ENCODE peak calls at places on chromosomes 5 and 9, in six cellular contexts. T is CD8-positive, alpha-beta T cell; A is HL-60; O is adrenal gland; C is A549; E is OCI-LY7. G is an unnamed sample.

GRCh38 chr5:63963080-63963735 is 963 bp upstream of the HTR1A start:
- DNase-seq in A (peak), E (peak), O (peak), C (peak), T (no peak), G (peak)

GRCh38 chr5:89556215-89557009 is 673.4 kb upstream of the MEF2C start:
- DNase-seq in T (no peak), E (no peak), A (no peak), O (peak), C (peak), G (no peak)

GRCh38 chr5:107875834-107876233 is 205.1 kb upstream of the EFNA5 start:
- DNase-seq in E (no peak), A (no peak), T (no peak), C (no peak), O (no peak), G (no peak)

GRCh38 chr5:75656311-75657003 is 45.2 kb downstream of the ANKDD1B start:
- DNase-seq in E (no peak), C (no peak), A (no peak), T (no peak), O (peak), G (no peak)

GRCh38 chr5:72452515-72453259 is 54.5 kb downstream of the ZNF366 start:
- DNase-seq in O (peak), A (no peak), T (no peak), C (peak), E (no peak), G (no peak)

GRCh38 chr5:170541146-170541769 is 37.4 kb downstream of the KCNIP1 start:
- DNase-seq in C (no peak), T (no peak), A (no peak), E (no peak), O (no peak), G (no peak)

GRCh38 chr9:132946624-132947295 is 2.3 kb upstream of the TSC1 start:
- DNase-seq in E (no peak), C (no peak), T (no peak), A (no peak), O (peak), G (no peak)

GRCh38 chr9:107260437-107261081 is 22.5 kb upstream of the RAD23B start:
- DNase-seq in T (no peak), E (peak), C (no peak), A (peak), O (no peak), G (no peak)

GRCh38 chr5:129217179-129217578 is 122.6 kb downstream of the ISOC1 start:
- DNase-seq in T (no peak), O (no peak), A (no peak), E (no peak), C (no peak), G (no peak)

GRCh38 chr9:26296910-26297309 is 595.7 kb downstream of the CAAP1 start:
- DNase-seq in O (no peak), A (no peak), C (no peak), E (no peak), T (no peak), G (no peak)

GRCh38 chr5:1235379-1235778 is 10.2 kb downstream of the SLC6A18 start:
- DNase-seq in O (no peak), A (no peak), E (no peak), C (no peak), T (no peak), G (no peak)

GRCh38 chr5:80864706-80865435 is 95.3 kb upstream of the RASGRF2 start:
- DNase-seq in C (no peak), E (no peak), O (no peak), A (no peak), T (no peak), G (no peak)

GRCh38 chr5:135075621-135076585 is 41.9 kb upstream of the PITX1 start:
- DNase-seq in C (no peak), A (no peak), T (no peak), O (no peak), E (no peak), G (no peak)

GRCh38 chr9:108622467-108622866 is 233.3 kb downstream of the ACTL7B start:
- DNase-seq in A (peak), E (no peak), C (no peak), T (no peak), O (no peak), G (no peak)

GRCh38 chr5:83294246-83294645 is 177.3 kb upstream of the VCAN start:
- DNase-seq in O (no peak), T (no peak), E (no peak), C (no peak), A (no peak), G (no peak)

GRCh38 chr5:120442694-120443093 is 21.4 kb upstream of the PRR16 start:
- DNase-seq in C (no peak), A (no peak), T (no peak), O (no peak), E (no peak), G (no peak)

GRCh38 chr5:133389066-133389590 is 223.2 kb downstream of the FSTL4 start:
- DNase-seq in O (no peak), E (no peak), A (no peak), C (no peak), T (no peak), G (no peak)

GRCh38 chr9:100428871-100429654 is 2.1 kb downstream of the MSANTD3 start:
- DNase-seq in E (no peak), O (peak), T (no peak), A (no peak), C (peak), G (no peak)

GRCh38 chr5:14039576-14039975 is 95.1 kb upstream of the DNAH5 start:
- DNase-seq in O (no peak), T (no peak), C (peak), E (no peak), A (no peak), G (no peak)

GRCh38 chr9:36194326-36195000 is 3.7 kb downstream of the CLTA start:
- DNase-seq in O (no peak), A (no peak), C (no peak), E (no peak), T (no peak), G (no peak)

GRCh38 chr9:36191696-36192095 is 975 bp downstream of the CLTA start:
- DNase-seq in O (no peak), T (no peak), A (no peak), E (no peak), C (no peak), G (no peak)

GRCh38 chr9:36192196-36192595 is 1.5 kb downstream of the CLTA start:
- DNase-seq in O (no peak), C (no peak), E (peak), A (no peak), T (no peak), G (no peak)

GRCh38 chr9:36191290-36191645 is 547 bp downstream of the CLTA start:
- DNase-seq in T (peak), O (peak), C (no peak), A (peak), E (peak), G (no peak)

GRCh38 chr9:36193049-36193448 is 2.3 kb downstream of the CLTA start:
- DNase-seq in T (no peak), O (no peak), A (no peak), C (no peak), E (no peak), G (no peak)
- TF ChIP-seq CTCF in T (no peak), O (no peak), A (no peak), C (no peak), E (no peak), G (no peak)

GRCh38 chr5:137220523-137220927 is 278.6 kb downstream of the SPOCK1 start:
- DNase-seq in E (peak), O (peak), T (no peak), C (peak), A (peak), G (no peak)
- TF ChIP-seq CTCF in E (peak), O (peak), T (no peak), C (peak), A (peak), G (peak)

DNA sequence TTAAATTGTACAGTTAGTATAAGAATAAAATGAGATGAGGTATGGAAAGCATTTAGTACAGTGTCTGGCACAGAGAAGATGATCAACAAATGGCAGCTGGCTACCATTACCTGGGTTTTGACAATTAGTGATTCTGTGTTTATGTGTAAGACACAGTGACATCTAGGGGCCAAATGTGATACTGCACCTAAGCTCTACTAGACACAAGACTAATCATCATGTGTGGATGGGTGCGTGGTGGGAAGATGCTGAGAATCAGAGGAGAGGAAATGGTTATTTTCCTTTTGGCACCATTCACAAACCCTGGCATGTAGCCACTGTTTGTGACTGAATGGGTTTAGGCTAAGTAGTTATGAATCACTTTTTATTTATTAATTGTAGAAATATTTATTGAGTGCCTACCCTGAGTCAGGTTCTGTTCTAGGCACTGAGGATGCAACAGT is 109.8 kb upstream of the TBC1D2 start:
- DNase-seq in O (no peak), C (no peak), T (no peak), A (peak), E (peak), G (no peak)
- TF ChIP-seq CTCF in O (peak), C (no peak), T (no peak), A (peak), E (peak), G (peak)

GRCh38 chr9:23573800-23574199 is 252.2 kb downstream of the ELAVL2 start:
- DNase-seq in E (no peak), T (no peak), C (no peak), O (no peak), A (no peak), G (no peak)

GRCh38 chr9:23582836-23583235 is 243.2 kb downstream of the ELAVL2 start:
- DNase-seq in C (no peak), T (no peak), E (no peak), A (no peak), O (no peak), G (no peak)

GRCh38 chr9:23581936-23582335 is 244.1 kb downstream of the ELAVL2 start:
- DNase-seq in A (peak), E (no peak), T (no peak), O (no peak), C (no peak), G (no peak)

DNA sequence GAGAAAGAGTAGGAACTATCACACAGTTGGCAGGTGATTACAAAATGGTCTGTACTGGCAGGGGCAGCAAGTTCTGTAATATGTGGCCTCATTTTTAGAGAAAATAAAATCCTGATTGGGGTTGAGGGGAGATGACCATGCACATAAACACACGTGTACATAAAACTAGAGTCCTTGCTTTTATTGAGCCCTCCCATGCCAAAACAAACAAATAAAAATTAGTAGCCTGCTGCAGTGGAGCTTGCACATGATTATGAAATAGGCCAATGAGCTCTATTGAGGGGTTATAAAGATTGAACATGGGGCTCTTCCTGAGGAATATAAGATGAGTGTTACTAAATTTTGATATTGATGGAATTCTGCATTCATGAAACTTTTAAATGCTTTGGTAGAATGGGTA is 248.4 kb downstream of the ELAVL2 start:
- DNase-seq in E (no peak), A (no peak), T (no peak), C (no peak), O (no peak), G (no peak)
- TF ChIP-seq CTCF in E (no peak), A (no peak), T (no peak), C (no peak), O (no peak), G (no peak)

DNA sequence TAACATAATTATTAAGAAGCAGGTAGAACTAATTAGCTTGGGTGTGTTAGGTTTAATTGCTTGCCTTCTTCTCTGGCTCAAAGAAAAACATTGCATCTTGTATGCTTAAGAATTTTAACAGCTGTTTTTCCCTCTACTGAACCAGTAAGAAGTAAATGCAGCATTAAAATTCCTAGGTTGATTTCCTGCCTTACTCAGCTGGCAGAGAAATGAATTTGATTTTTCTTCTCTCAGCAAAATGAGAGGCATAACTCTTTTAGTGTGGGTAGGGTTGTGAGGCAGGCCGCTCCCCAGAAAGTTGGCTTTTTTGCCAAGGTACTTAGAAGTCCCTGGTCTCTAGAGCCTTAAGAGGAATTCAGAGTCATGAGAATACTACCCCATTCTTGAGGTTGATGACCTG is 302.5 kb downstream of the ARHGEF28 start:
- DNase-seq in A (no peak), C (no peak), T (no peak), E (no peak), O (no peak), G (no peak)
- TF ChIP-seq CTCF in A (no peak), C (no peak), T (no peak), E (no peak), O (no peak), G (no peak)

GRCh38 chr5:102789469-102789868 is 34.4 kb downstream of the PAM start:
- DNase-seq in A (no peak), C (no peak), E (no peak), O (no peak), T (no peak), G (no peak)

GRCh38 chr5:102794677-102795331 is 39.7 kb downstream of the PAM start:
- DNase-seq in A (no peak), O (peak), C (no peak), T (no peak), E (no peak), G (no peak)

GRCh38 chr5:102794047-102794446 is 38.9 kb downstream of the PAM start:
- DNase-seq in C (no peak), A (no peak), O (no peak), E (no peak), T (no peak), G (no peak)

GRCh38 chr5:102795546-102795945 is 40.4 kb downstream of the PAM start:
- DNase-seq in O (no peak), E (no peak), T (no peak), C (no peak), A (no peak), G (no peak)

DNA sequence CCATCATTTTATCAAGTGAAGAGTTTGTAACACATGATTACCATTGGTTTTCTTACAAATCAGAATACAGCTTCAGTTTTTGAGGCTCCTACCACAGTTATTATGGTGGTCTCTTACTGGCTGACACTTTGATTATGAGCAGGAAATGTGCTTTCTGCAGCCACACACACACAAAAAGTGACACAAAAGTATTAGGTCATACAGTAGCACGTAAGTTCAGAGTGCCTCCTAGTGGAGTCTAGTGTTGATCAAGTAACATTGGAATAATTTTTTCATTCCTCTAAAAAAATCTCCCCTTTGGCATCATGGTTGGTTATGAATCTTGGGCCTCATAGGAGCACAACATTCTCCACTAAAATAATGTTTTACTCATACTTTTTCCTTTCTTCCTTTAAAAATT is 37.6 kb downstream of the PAM start:
- DNase-seq in E (peak), T (no peak), A (no peak), O (no peak), C (peak), G (no peak)
- TF ChIP-seq CTCF in E (peak), T (no peak), A (no peak), O (peak), C (peak), G (peak)

GRCh38 chr9:135783540-135784245 is 81.7 kb downstream of the KCNT1 start:
- DNase-seq in A (no peak), T (no peak), C (peak), E (no peak), O (no peak), G (no peak)
- TF ChIP-seq CTCF in A (no peak), T (no peak), C (no peak), E (no peak), O (no peak), G (no peak)

G was measured in progenitor cell of endocrine pancreas.